ENCODE peak calls at places on chromosome 4, in eight cellular contexts. One of them, this sample, is unnamed.
A peak's percentile ranks its signal among the peaks of the same experiment; 100 is the strongest.

GRCh38 chr4:64767547-64767946 is 358.3 kb upstream of the TECRL start:
- DNase-seq in GM12891: no peak
- DNase-seq in DMS153: no peak
- DNase-seq in activated CD4-positive, alpha-beta T cell treated with anti-CD3 and anti-CD28 coated beads, Interleukin-2, amount 10 ng/mL, durations not matched to agents 7 days and 5 days: no peak
- DNase-seq in B cell: no peak
- DNase-seq in D721Med: no peak
- DNase-seq in esophagus squamous epithelium: no peak
- DNase-seq in AG08396: no peak
- DNase-seq in this sample: no peak

GRCh38 chr4:145279122-145279960 is 99.0 kb upstream of the OTUD4 start:
- DNase-seq in GM12891: no peak
- DNase-seq in DMS153: no peak
- DNase-seq in activated CD4-positive, alpha-beta T cell treated with anti-CD3 and anti-CD28 coated beads, Interleukin-2, amount 10 ng/mL, durations not matched to agents 7 days and 5 days: no peak
- DNase-seq in B cell: no peak
- DNase-seq in D721Med: no peak
- DNase-seq in esophagus squamous epithelium: no peak
- DNase-seq in AG08396: peak; percentile 23
- DNase-seq in this sample: peak; percentile 16

GRCh38 chr4:2910409-2910808 is 52.8 kb downstream of the NOP14 start:
- DNase-seq in GM12891: no peak
- DNase-seq in DMS153: no peak
- DNase-seq in activated CD4-positive, alpha-beta T cell treated with anti-CD3 and anti-CD28 coated beads, Interleukin-2, amount 10 ng/mL, durations not matched to agents 7 days and 5 days: no peak
- DNase-seq in B cell: no peak
- DNase-seq in D721Med: no peak
- DNase-seq in esophagus squamous epithelium: no peak
- DNase-seq in AG08396: no peak
- DNase-seq in this sample: no peak

GRCh38 chr4:4640692-4641091 is 98.8 kb upstream of the STX18 start:
- DNase-seq in GM12891: no peak
- DNase-seq in DMS153: no peak
- DNase-seq in activated CD4-positive, alpha-beta T cell treated with anti-CD3 and anti-CD28 coated beads, Interleukin-2, amount 10 ng/mL, durations not matched to agents 7 days and 5 days: no peak
- DNase-seq in B cell: no peak
- DNase-seq in D721Med: no peak
- DNase-seq in esophagus squamous epithelium: no peak
- DNase-seq in AG08396: no peak
- DNase-seq in this sample: peak; percentile 7

GRCh38 chr4:68062501-68062900 is 67.2 kb downstream of the TMPRSS11F start:
- DNase-seq in GM12891: no peak
- DNase-seq in DMS153: no peak
- DNase-seq in activated CD4-positive, alpha-beta T cell treated with anti-CD3 and anti-CD28 coated beads, Interleukin-2, amount 10 ng/mL, durations not matched to agents 7 days and 5 days: no peak
- DNase-seq in B cell: no peak
- DNase-seq in D721Med: no peak
- DNase-seq in esophagus squamous epithelium: no peak
- DNase-seq in AG08396: no peak
- DNase-seq in this sample: no peak

GRCh38 chr4:92047209-92047877 is 256.4 kb upstream of the GRID2 start:
- DNase-seq in GM12891: no peak
- DNase-seq in DMS153: no peak
- DNase-seq in activated CD4-positive, alpha-beta T cell treated with anti-CD3 and anti-CD28 coated beads, Interleukin-2, amount 10 ng/mL, durations not matched to agents 7 days and 5 days: no peak
- DNase-seq in B cell: no peak
- DNase-seq in D721Med: no peak
- DNase-seq in esophagus squamous epithelium: no peak
- DNase-seq in AG08396: no peak
- DNase-seq in this sample: no peak

GRCh38 chr4:121720109-121720508 is 23.3 kb upstream of the ANXA5 start:
- DNase-seq in GM12891: no peak
- DNase-seq in DMS153: no peak
- DNase-seq in activated CD4-positive, alpha-beta T cell treated with anti-CD3 and anti-CD28 coated beads, Interleukin-2, amount 10 ng/mL, durations not matched to agents 7 days and 5 days: no peak
- DNase-seq in B cell: no peak
- DNase-seq in D721Med: no peak
- DNase-seq in esophagus squamous epithelium: no peak
- DNase-seq in AG08396: no peak
- DNase-seq in this sample: no peak

GRCh38 chr4:5720980-5721379 is 10.0 kb downstream of the EVC start:
- DNase-seq in GM12891: no peak
- DNase-seq in DMS153: no peak
- DNase-seq in activated CD4-positive, alpha-beta T cell treated with anti-CD3 and anti-CD28 coated beads, Interleukin-2, amount 10 ng/mL, durations not matched to agents 7 days and 5 days: no peak
- DNase-seq in B cell: no peak
- DNase-seq in D721Med: no peak
- DNase-seq in esophagus squamous epithelium: no peak
- DNase-seq in AG08396: no peak
- DNase-seq in this sample: no peak

GRCh38 chr4:76758290-76758882 is 139.6 kb downstream of the SOWAHB start:
- DNase-seq in GM12891: no peak
- DNase-seq in DMS153: no peak
- DNase-seq in activated CD4-positive, alpha-beta T cell treated with anti-CD3 and anti-CD28 coated beads, Interleukin-2, amount 10 ng/mL, durations not matched to agents 7 days and 5 days: no peak
- DNase-seq in B cell: no peak
- DNase-seq in D721Med: no peak
- DNase-seq in esophagus squamous epithelium: no peak
- DNase-seq in AG08396: peak; percentile 55
- DNase-seq in this sample: peak; percentile 81

This sample was measured in trophoblast cell.